ENCODE peak calls at places on chromosomes 13 and 19, in six cellular contexts. Q is CD4-positive, alpha-beta memory T cell; Z is GM23248; T is adrenal gland; O is CD8-positive, alpha-beta T cell; R is fibroblast of lung. F is an unnamed sample. For H3K4me1 and H3K9me3, the result is how much of the 10 kb centered on the place peaks cover.

GRCh38 chr19:21398851-21399250 is 1.9 kb downstream of the ZNF493 start:
- DNase-seq in Q (no peak), Z (peak), T (no peak), O (no peak), R (peak), F (no peak)

GRCh38 chr13:43852923-43853404 is 26.6 kb downstream of the CCDC122 start:
- DNase-seq in Q (no peak), Z (no peak), T (no peak), O (no peak), R (no peak), F (no peak)

GRCh38 chr13:111531505-111531904 is 211.1 kb downstream of the TEX29 start:
- DNase-seq in Q (no peak), Z (peak), T (no peak), O (no peak), R (no peak), F (no peak)

GRCh38 chr19:28746486-28746885 is 466.5 kb downstream of the UQCRFS1 start:
- DNase-seq in Q (no peak), Z (peak), T (no peak), O (no peak), R (no peak), F (no peak)

GRCh38 chr19:51573331-51573730 is 2.2 kb downstream of the ZNF175 start:
- DNase-seq in Q (no peak), Z (peak), T (no peak), O (no peak), R (peak), F (no peak)

GRCh38 chr13:95020298-95020987 is 280.8 kb downstream of the ABCC4 start:
- DNase-seq in Q (no peak), Z (no peak), T (no peak), O (no peak), R (peak), F (no peak)

GRCh38 chr19:16076958-16077611 is 790 bp downstream of the TPM4 start:
- DNase-seq in Q (peak), Z (peak), T (peak), O (no peak), R (no peak), F (peak)

GRCh38 chr19:28213476-28214082 is 999.4 kb downstream of the UQCRFS1 start:
- DNase-seq in Q (no peak), Z (peak), T (peak), O (no peak), R (peak), F (no peak)

GRCh38 chr19:38617764-38618589 is at the start of gene MAP4K1:
- DNase-seq in Q (peak), Z (no peak), T (peak), O (peak), R (no peak), F (peak)

GRCh38 chr19:47765522-47766358 is 12.8 kb upstream of the SELENOW start:
- DNase-seq in Q (peak), Z (peak), T (no peak), O (peak), R (peak), F (peak)

GRCh38 chr13:112783135-112783945 is 93.5 kb downstream of the ATP11A start:
- DNase-seq in Q (no peak), Z (peak), T (no peak), O (peak), R (peak), F (no peak)

GRCh38 chr19:42184401-42184861 is 33.0 kb downstream of the DEDD2 start:
- DNase-seq in Q (peak), Z (peak), T (peak), O (peak), R (peak), F (peak)

GRCh38 chr19:29515706-29516357 is 10.0 kb upstream of the VSTM2B start:
- DNase-seq in Q (no peak), Z (no peak), T (no peak), O (no peak), R (no peak), F (no peak)

GRCh38 chr19:39557791-39558622 is 18.0 kb upstream of the EID2 start:
- DNase-seq in Q (peak), Z (no peak), T (no peak), O (no peak), R (no peak), F (no peak)

GRCh38 chr13:93771229-93771628 is 544.6 kb downstream of the GPC6 start:
- DNase-seq in Q (no peak), Z (no peak), T (no peak), O (no peak), R (no peak), F (no peak)

GRCh38 chr13:23865065-23865464 is 24.1 kb downstream of the MIPEP start:
- DNase-seq in Q (no peak), Z (no peak), T (no peak), O (no peak), R (no peak), F (no peak)

GRCh38 chr19:51784109-51784785 is 10.7 kb upstream of the FPR3 start:
- DNase-seq in Q (no peak), Z (peak), T (no peak), O (no peak), R (no peak), F (no peak)

GRCh38 chr13:32528358-32528757 is 10.2 kb downstream of the N4BP2L2 start:
- DNase-seq in Q (no peak), Z (peak), T (no peak), O (no peak), R (peak), F (no peak)

GRCh38 chr13:72963762-72964161 is 95.0 kb upstream of the KLF5 start:
- DNase-seq in Q (no peak), Z (no peak), T (no peak), O (no peak), R (no peak), F (no peak)

GRCh38 chr19:46381746-46382345 is 31.5 kb downstream of the CCDC8 start:
- DNase-seq in Q (no peak), Z (no peak), T (no peak), O (no peak), R (no peak), F (no peak)

GRCh38 chr19:29389495-29389894 is 136.3 kb upstream of the VSTM2B start:
- DNase-seq in Q (no peak), Z (no peak), T (no peak), O (no peak), R (no peak), F (no peak)

GRCh38 chr13:33236021-33236420 is 49.5 kb downstream of the STARD13 start:
- DNase-seq in Q (no peak), Z (peak), T (no peak), O (no peak), R (peak), F (no peak)

GRCh38 chr19:57620673-57621348 is 6.8 kb downstream of the ZNF134 start:
- DNase-seq in Q (no peak), Z (peak), T (no peak), O (no peak), R (peak), F (no peak)

GRCh38 chr19:10139952-10140351 is 20.3 kb upstream of the EIF3G start:
- DNase-seq in Q (no peak), Z (no peak), T (no peak), O (no peak), R (no peak), F (no peak)

GRCh38 chr13:26075498-26075897 is 23.7 kb upstream of the SHISA2 start:
- DNase-seq in Q (no peak), Z (no peak), T (no peak), O (no peak), R (no peak), F (no peak)

GRCh38 chr13:77113496-77113895 is 86.5 kb upstream of the FBXL3 start:
- DNase-seq in Q (no peak), Z (peak), T (no peak), O (no peak), R (peak), F (no peak)

GRCh38 chr19:35793381-35794165 is 18.2 kb downstream of the ARHGAP33 start:
- DNase-seq in Q (no peak), Z (peak), T (no peak), O (no peak), R (no peak), F (no peak)

GRCh38 chr19:29978139-29978538 is 36.1 kb downstream of the URI1 start:
- DNase-seq in Q (no peak), Z (peak), T (no peak), O (no peak), R (no peak), F (no peak)

GRCh38 chr19:18044825-18045304 is 36.9 kb downstream of the ARRDC2 start:
- DNase-seq in Q (peak), Z (peak), T (peak), O (peak), R (peak), F (peak)

GRCh38 chr19:54653181-54653809 is 9.5 kb upstream of the LILRB4 start:
- DNase-seq in Q (no peak), Z (peak), T (no peak), O (no peak), R (peak), F (peak)

GRCh38 chr19:51156710-51157109 is 14.6 kb downstream of the SIGLEC7 start:
- DNase-seq in Q (no peak), Z (no peak), T (no peak), O (no peak), R (no peak), F (no peak)

GRCh38 chr19:30227661-30228112 is 144.5 kb upstream of the ZNF536 start:
- DNase-seq in Q (no peak), Z (peak), T (peak), O (no peak), R (peak), F (no peak)

GRCh38 chr19:31353826-31354225 is 4.6 kb upstream of the TSHZ3 start:
- DNase-seq in Q (no peak), Z (no peak), T (no peak), O (no peak), R (no peak), F (no peak)

GRCh38 chr13:50125556-50126377 is 110.5 kb downstream of the KCNRG start:
- DNase-seq in Q (peak), Z (peak), T (peak), O (peak), R (peak), F (peak)

GRCh38 chr13:97242755-97243497 is 20.8 kb downstream of the MBNL2 start:
- DNase-seq in Q (no peak), Z (no peak), T (no peak), O (no peak), R (no peak), F (no peak)

GRCh38 chr13:97246596-97246995 is 24.5 kb downstream of the MBNL2 start:
- DNase-seq in Q (no peak), Z (peak), T (no peak), O (no peak), R (no peak), F (no peak)

GRCh38 chr13:97241761-97242160 is 19.6 kb downstream of the MBNL2 start:
- DNase-seq in Q (no peak), Z (no peak), T (no peak), O (no peak), R (no peak), F (no peak)

GRCh38 chr13:97245011-97245410 is 22.9 kb downstream of the MBNL2 start:
- DNase-seq in Q (no peak), Z (no peak), T (no peak), O (no peak), R (no peak), F (no peak)

DNA sequence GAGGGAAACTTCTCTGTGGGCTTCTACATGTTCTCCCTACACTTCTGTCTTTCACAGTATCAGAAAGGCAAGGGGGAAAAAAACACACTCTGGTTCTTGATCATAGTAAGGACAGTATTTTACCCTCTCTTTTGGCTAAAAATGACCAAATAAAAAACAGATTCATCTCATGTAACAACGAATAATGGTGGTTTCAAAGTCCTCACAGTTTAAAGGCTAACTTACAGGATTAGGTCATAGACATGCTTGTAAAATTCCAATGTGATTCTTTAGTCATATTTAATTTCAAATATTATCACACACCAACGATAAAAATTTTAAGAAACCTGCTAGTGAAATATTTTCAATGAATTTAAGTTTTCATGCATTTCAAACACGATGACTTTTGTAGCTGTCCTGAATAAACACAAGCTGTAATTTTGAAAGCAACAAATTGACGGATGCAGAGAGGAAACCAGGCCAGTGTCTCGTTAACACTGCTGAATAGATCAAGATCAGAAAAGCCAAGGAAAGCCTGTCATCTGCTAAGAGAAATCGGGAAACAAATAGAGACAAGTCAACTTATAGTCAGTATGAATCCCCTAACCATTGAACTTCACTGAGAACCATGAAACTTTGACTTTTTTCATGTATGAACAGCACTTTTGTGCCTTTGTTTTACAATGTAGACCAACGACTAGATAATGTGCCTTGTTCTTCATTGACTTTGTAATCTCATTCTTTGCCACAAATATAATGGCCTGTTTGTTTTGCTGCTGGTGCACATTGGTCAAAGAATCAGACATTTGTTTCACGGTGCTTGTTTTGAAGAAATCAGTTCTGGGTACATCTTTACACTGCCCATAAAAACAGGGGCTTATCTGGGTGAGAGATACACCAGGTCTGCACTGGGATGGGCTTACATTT is 22.0 kb downstream of the MBNL2 start:
- DNase-seq in Q (no peak), Z (no peak), T (no peak), O (no peak), R (no peak), F (no peak)
- H3K27ac ChIP-seq in Q (no peak), Z (peak), T (peak), O (no peak), R (peak), F (no peak)

DNA sequence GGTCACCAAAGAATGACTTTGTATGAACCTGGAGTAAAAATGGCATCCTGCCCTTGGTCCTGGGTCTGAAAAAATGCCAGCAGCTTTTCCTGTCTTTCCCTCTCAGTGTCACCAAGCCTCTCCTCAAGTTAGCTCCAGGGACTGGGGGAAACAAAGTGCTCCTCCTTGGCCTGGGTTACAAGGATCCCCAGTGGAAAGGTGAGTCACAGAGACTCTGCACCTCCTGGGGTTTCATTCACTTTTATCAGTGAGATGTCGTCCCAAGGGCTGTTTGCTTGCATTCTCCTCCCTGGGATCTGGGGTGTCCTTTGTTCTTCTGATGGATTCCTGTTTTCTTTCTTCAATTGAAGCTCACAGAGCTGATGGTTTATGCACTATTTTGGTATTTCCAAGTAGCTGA is 93.2 kb upstream of the CSNK1A1L start:
- DNase-seq in Q (no peak), Z (peak), T (no peak), O (no peak), R (no peak), F (no peak)
- H3K4me1 ChIP-seq in Q (under half), Z (under half), T (under half), O (under half), R (under half), F (under half)

DNA sequence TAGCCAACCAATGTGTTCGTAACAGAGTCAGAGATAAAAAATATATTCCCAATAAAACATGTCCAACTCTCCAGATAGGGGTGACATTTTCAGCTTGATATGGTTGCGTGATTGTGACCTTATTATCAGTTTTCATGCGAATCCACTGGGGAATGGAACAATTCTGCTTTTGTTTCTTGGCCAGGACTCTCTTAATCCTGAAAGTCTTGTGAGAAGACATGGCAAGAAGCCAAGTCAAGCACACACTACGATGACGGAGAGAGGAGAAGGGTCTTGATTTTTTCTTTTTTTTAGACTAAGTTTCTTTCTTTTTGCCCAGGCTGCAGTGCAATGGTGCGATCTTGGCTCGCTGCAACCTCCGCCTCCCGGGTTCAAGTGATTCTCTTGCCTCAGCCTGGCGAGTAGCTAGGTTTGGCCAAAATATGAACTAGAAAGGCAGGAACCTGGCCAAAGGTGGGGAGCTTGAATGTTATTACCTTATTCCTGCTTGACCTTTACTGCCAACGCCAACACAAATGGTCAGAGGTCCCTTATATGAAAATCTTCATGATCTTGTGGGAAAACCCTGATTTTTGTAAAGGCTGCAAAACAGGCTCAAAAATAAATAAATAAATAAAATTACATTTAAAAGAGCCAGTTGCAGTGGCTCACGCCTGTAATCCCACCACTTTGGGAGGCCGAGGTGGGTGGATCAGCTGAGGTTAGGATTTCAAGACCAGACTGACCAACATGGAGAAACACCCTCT is 14.5 kb downstream of the ZNF816 start:
- DNase-seq in Q (no peak), Z (no peak), T (no peak), O (no peak), R (no peak), F (no peak)
- H3K9me3 ChIP-seq in Q (half or more), Z (under half), T (half or more), O (half or more), R (under half), F (half or more)

DNA sequence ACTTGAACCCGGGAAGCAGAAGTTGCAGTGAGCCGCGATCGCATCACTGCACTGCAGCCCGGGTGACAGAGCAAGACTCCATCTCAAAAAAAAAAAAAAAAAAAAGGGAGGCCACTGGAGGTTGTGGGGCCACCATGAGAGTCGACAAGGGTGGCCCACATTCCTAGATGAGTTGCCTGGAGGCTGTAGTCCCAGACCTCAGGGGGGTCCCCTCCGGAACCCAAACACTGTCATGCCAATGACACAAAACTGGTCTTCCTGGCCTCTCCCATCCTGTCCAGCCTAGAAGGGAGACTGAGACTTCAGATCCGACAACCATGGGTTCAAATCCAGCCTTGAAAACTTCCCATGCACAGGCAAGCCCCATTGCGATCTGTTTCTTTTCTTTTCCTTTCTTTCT is 14.7 kb downstream of the SPC24 start:
- DNase-seq in Q (no peak), Z (no peak), T (no peak), O (no peak), R (no peak), F (no peak)
- H3K27ac ChIP-seq in Q (no peak), Z (no peak), T (peak), O (no peak), R (no peak), F (no peak)

GRCh38 chr19:1254530-1255185 is 6.3 kb downstream of the MIDN start:
- DNase-seq in Q (no peak), Z (peak), T (no peak), O (no peak), R (no peak), F (no peak)
- H3K4me1 ChIP-seq in Q (half or more), Z (under half), T (half or more), O (half or more), R (under half), F (half or more)

F was measured in CD4-positive, CD25-positive, alpha-beta regulatory T cell.